ENCODE peak calls at places on chromosomes 7 and 10, in seven cellular contexts. K is epithelial cell of esophagus; G is adrenal gland; V is BJ; N is CD8-positive, alpha-beta T cell; I is heart left ventricle; T is neural progenitor cell. J is an unnamed sample.
A peak's percentile ranks its signal among the peaks of the same experiment; 100 is the strongest.

GRCh38 chr10:123687758-123688157 is 21.6 kb downstream of the GPR26 start:
- DNase-seq in V (no peak), N (no peak), K (no peak), T (peak; percentile 65), G (no peak), I (no peak), J (no peak)

GRCh38 chr10:32141018-32141807 is 85.0 kb upstream of the KIF5B start:
- DNase-seq in V (no peak), T (no peak), I (no peak), G (no peak), K (peak; percentile 66), N (no peak), J (no peak)

GRCh38 chr10:112265745-112266144 is 17.5 kb upstream of the TECTB start:
- DNase-seq in K (no peak), V (no peak), I (no peak), N (no peak), T (no peak), G (peak; percentile 73), J (no peak)

GRCh38 chr10:90111671-90112070 is 410.3 kb downstream of the KIF20B start:
- DNase-seq in N (no peak), K (no peak), I (no peak), G (no peak), V (no peak), T (no peak), J (no peak)

GRCh38 chr7:92634125-92634710 is 44.0 kb upstream of the FAM133B start:
- DNase-seq in T (no peak), G (no peak), K (no peak), N (no peak), V (no peak), I (no peak), J (no peak)

GRCh38 chr10:68184546-68184945 is 47.4 kb downstream of the ATOH7 start:
- DNase-seq in V (no peak), T (no peak), G (no peak), N (no peak), I (no peak), K (no peak), J (no peak)

GRCh38 chr7:46034056-46034768 is 113.1 kb upstream of the IGFBP3 start:
- DNase-seq in G (no peak), N (no peak), T (no peak), I (no peak), K (no peak), V (peak; percentile 90), J (no peak)

GRCh38 chr10:22321156-22321711 is 335 bp downstream of the BMI1 start:
- DNase-seq in V (no peak), N (no peak), G (no peak), T (peak; percentile 94), I (peak; percentile 84), K (peak; percentile 83), J (peak; percentile 49)

GRCh38 chr10:5943536-5943935 is 33.8 kb downstream of the IL15RA start:
- DNase-seq in K (no peak), T (peak; percentile 34), N (no peak), V (peak; percentile 47), G (peak; percentile 39), I (peak; percentile 87), J (no peak)

GRCh38 chr10:47053399-47053798 is 142.2 kb downstream of the PTPN20 start:
- DNase-seq in V (no peak), T (no peak), K (no peak), I (no peak), G (no peak), N (no peak), J (no peak)

GRCh38 chr7:36661135-36661840 is 63.0 kb downstream of the AOAH start:
- DNase-seq in I (no peak), V (no peak), T (peak; percentile 63), K (peak; percentile 71), G (no peak), N (no peak), J (no peak)

GRCh38 chr10:109912335-109913282 is 10.7 kb downstream of the XPNPEP1 start:
- DNase-seq in V (no peak), K (peak; percentile 91), G (no peak), I (no peak), T (no peak), N (no peak), J (no peak)

GRCh38 chr10:86261933-86262665 is 104.5 kb downstream of the GRID1 start:
- DNase-seq in K (peak; percentile 29), I (no peak), T (peak; percentile 59), G (no peak), V (no peak), N (no peak), J (no peak)

GRCh38 chr7:55336540-55336939 is 28.6 kb upstream of the LANCL2 start:
- DNase-seq in T (no peak), N (no peak), V (no peak), K (no peak), G (no peak), I (no peak), J (no peak)

GRCh38 chr7:55517191-55517633 is 55.1 kb downstream of the VOPP1 start:
- DNase-seq in I (no peak), T (no peak), K (no peak), V (no peak), G (no peak), N (no peak), J (no peak)

GRCh38 chr10:11760861-11761260 is 18.7 kb downstream of the ECHDC3 start:
- DNase-seq in V (no peak), T (no peak), K (no peak), I (no peak), N (no peak), G (no peak), J (no peak)

GRCh38 chr10:11761431-11761830 is 19.2 kb downstream of the ECHDC3 start:
- DNase-seq in T (no peak), V (no peak), K (no peak), N (no peak), G (no peak), I (no peak), J (no peak)

GRCh38 chr10:11763501-11763861 is 21.3 kb downstream of the ECHDC3 start:
- DNase-seq in V (no peak), I (no peak), T (no peak), K (no peak), G (no peak), N (no peak), J (no peak)

GRCh38 chr10:11765141-11765540 is 23.0 kb downstream of the ECHDC3 start:
- DNase-seq in I (no peak), T (no peak), V (no peak), G (no peak), N (no peak), K (no peak), J (no peak)

DNA sequence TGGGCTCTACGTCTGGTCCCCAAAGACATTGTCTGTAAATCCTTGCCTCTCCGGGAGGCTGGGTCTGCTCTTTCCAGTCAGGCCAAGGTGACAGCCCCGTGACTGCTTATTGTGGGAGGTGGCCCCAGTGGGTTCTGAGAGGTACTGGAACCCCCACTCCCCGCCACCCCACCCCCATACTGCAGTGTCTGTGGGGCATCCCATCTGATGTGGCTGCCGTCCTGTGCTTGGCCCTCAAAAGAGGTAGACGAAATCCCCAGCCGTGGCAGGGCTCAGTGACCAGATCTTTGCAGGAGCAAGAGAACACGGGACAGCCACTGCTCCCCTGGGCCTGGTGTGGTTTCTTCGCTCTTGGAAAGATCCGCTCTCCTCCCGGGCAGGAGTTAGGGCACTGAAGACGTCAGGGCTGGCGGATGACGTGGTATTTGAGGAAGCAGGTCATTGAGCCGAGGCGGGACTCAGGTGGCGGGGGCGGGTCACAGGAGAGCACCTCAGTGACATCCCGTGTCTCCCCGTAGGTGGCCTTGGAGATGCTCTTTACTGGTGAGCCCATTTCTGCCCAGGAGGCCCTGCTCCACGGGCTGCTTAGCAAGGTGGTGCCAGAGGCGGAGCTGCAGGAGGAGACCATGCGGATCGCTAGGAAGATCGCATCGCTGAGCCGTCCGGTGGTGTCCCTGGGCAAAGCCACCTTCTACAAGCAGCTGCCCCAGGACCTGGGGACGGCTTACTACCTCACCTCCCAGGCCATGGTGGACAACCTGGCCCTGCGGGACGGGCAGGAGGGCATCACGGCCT is 20.7 kb downstream of the ECHDC3 start:
- DNase-seq in I (no peak), N (no peak), K (no peak), V (no peak), T (no peak), G (no peak), J (no peak)
- H3K4me3 ChIP-seq in I (no peak overlapping the region), N (no peak overlapping the region), K (no peak overlapping the region), V (no peak overlapping the region), T (no peak overlapping the region), G (no peak overlapping the region), J (no peak overlapping the region)

GRCh38 chr10:49116509-49117365 is 1.4 kb upstream of the VSTM4 start:
- DNase-seq in V (no peak), I (peak; percentile 16), N (no peak), K (no peak), G (no peak), T (no peak), J (no peak)

GRCh38 chr10:49114718-49115014 is 656 bp downstream of the VSTM4 start:
- DNase-seq in N (no peak), K (no peak), G (no peak), I (no peak), V (no peak), T (no peak), J (no peak)

GRCh38 chr10:49115015-49115795 is at the start of gene VSTM4:
- DNase-seq in I (peak; percentile 74), V (no peak), K (no peak), N (no peak), G (peak; percentile 65), T (peak; percentile 82), J (no peak)

GRCh38 chr10:49117366-49117905 is 2.1 kb upstream of the VSTM4 start:
- DNase-seq in V (no peak), K (no peak), N (no peak), G (no peak), T (no peak), I (no peak), J (no peak)

GRCh38 chr10:49115796-49116508 is 630 bp upstream of the VSTM4 start:
- DNase-seq in G (no peak), T (no peak), K (no peak), N (no peak), I (peak; percentile 47), V (no peak), J (no peak)
- H3K4me3 ChIP-seq in G (no peak overlapping the region), T (peak overlapping the region; percentile 32), K (no peak overlapping the region), N (no peak overlapping the region), I (peak overlapping the region; percentile 94), V (peak overlapping the region; percentile 59), J (no peak overlapping the region)

GRCh38 chr10:101485681-101486554 is 102.1 kb downstream of the POLL start:
- DNase-seq in T (peak; percentile 77), G (no peak), I (no peak), K (no peak), N (no peak), V (no peak), J (no peak)
- H3K4me3 ChIP-seq in T (peak overlapping the region; percentile 42), G (no peak overlapping the region), I (no peak overlapping the region), K (no peak overlapping the region), N (no peak overlapping the region), V (no peak overlapping the region), J (no peak overlapping the region)

GRCh38 chr10:97500297-97500575 is 1.5 kb downstream of the UBTD1 start:
- DNase-seq in T (no peak), N (no peak), G (no peak), V (no peak), I (no peak), K (no peak), J (no peak)

GRCh38 chr10:97506214-97506991 is 7.7 kb downstream of the UBTD1 start:
- DNase-seq in I (no peak), K (no peak), G (no peak), T (no peak), N (no peak), V (no peak), J (no peak)

GRCh38 chr10:97505152-97505551 is 6.4 kb downstream of the UBTD1 start:
- DNase-seq in I (no peak), G (no peak), N (no peak), K (no peak), T (no peak), V (no peak), J (no peak)

GRCh38 chr10:97502916-97503315 is 4.2 kb downstream of the UBTD1 start:
- DNase-seq in I (no peak), G (no peak), K (no peak), N (no peak), V (no peak), T (no peak), J (no peak)

GRCh38 chr10:97503413-97503812 is 4.7 kb downstream of the UBTD1 start:
- DNase-seq in V (no peak), N (no peak), I (peak; percentile 61), K (no peak), G (no peak), T (no peak), J (no peak)
- H3K4me3 ChIP-seq in V (no peak overlapping the region), N (no peak overlapping the region), I (no peak overlapping the region), K (no peak overlapping the region), G (no peak overlapping the region), T (no peak overlapping the region), J (no peak overlapping the region)

J was measured in effector memory CD4-positive, alpha-beta T cell.